ENCODE peak calls at places on chromosome 3, in nine cellular contexts. N is EL; M is posterior vena cava; T is anterior cingulate cortex; E is AG08396; S is keratinocyte; J is stimulated activated CD4-positive, alpha-beta T cell treated with anti-CD3 and anti-CD28 coated beads, Interleukin-4, amount 100 ng/mL, for 4 hours; W is SK-N-DZ; H is iPS-NIHi11. L is an unnamed sample.

GRCh38 chr3:13890377-13891016 is 10.6 kb upstream of the WNT7A start:
- DNase-seq in E (peak), W (no peak), M (no peak), H (no peak), N (no peak), J (no peak), S (peak), T (no peak), L (no peak)

GRCh38 chr3:134029256-134029733 is 430 bp downstream of the SLCO2A1 start:
- DNase-seq in M (peak), J (no peak), S (no peak), T (no peak), W (no peak), N (peak), E (no peak), H (peak), L (no peak)

GRCh38 chr3:194995922-194996321 is 275.0 kb downstream of the XXYLT1 start:
- DNase-seq in E (no peak), M (peak), W (no peak), S (no peak), J (no peak), T (no peak), N (no peak), H (no peak), L (no peak)

GRCh38 chr3:154142608-154143007 is 21.4 kb downstream of the ARHGEF26 start:
- DNase-seq in M (no peak), E (no peak), J (no peak), S (no peak), T (no peak), W (no peak), N (no peak), H (no peak), L (no peak)

GRCh38 chr3:23552506-23552905 is 253.2 kb upstream of the UBE2E1 start:
- DNase-seq in S (no peak), N (no peak), W (no peak), T (no peak), M (no peak), J (no peak), E (no peak), H (no peak), L (no peak)

GRCh38 chr3:52047295-52047960 is 8.9 kb downstream of the DUSP7 start:
- DNase-seq in E (no peak), H (no peak), T (peak), M (no peak), W (no peak), J (no peak), N (peak), S (peak), L (no peak)

GRCh38 chr3:69009559-69010410 is 3.7 kb downstream of the EOGT start:
- DNase-seq in E (peak), N (peak), T (no peak), S (no peak), H (peak), M (no peak), J (no peak), W (no peak), L (no peak)

GRCh38 chr3:98903099-98903498 is 1.6 kb upstream of the DCBLD2 start:
- DNase-seq in H (no peak), E (no peak), N (no peak), W (no peak), S (no peak), T (no peak), M (no peak), J (no peak), L (no peak)

GRCh38 chr3:150544726-150545125 is 1.6 kb downstream of the SERP1 start:
- DNase-seq in N (peak), W (no peak), S (no peak), E (no peak), J (no peak), M (no peak), T (no peak), H (no peak), L (no peak)

GRCh38 chr3:28788571-28788970 is 439.9 kb upstream of the AZI2 start:
- DNase-seq in H (no peak), E (no peak), J (no peak), M (no peak), T (no peak), N (no peak), S (no peak), W (no peak), L (no peak)

GRCh38 chr3:105387122-105387751 is 20.5 kb downstream of the ALCAM start:
- DNase-seq in E (no peak), J (no peak), S (no peak), T (no peak), H (no peak), M (no peak), N (peak), W (no peak), L (peak)

GRCh38 chr3:71421475-71421819 is 162.1 kb downstream of the FOXP1 start:
- DNase-seq in M (no peak), E (no peak), T (no peak), J (no peak), H (no peak), S (no peak), N (no peak), W (no peak), L (no peak)

GRCh38 chr3:32937331-32937730 is 14.1 kb upstream of the CCR4 start:
- DNase-seq in N (peak), E (no peak), S (no peak), W (peak), H (no peak), J (no peak), T (no peak), M (no peak), L (no peak)

GRCh38 chr3:40497288-40497687 is 8.6 kb upstream of the ZNF620 start:
- DNase-seq in E (no peak), H (no peak), N (no peak), S (no peak), M (no peak), W (no peak), T (no peak), J (no peak), L (no peak)

GRCh38 chr3:60291115-60291514 is 960.1 kb downstream of the FHIT start:
- DNase-seq in J (no peak), W (no peak), N (no peak), S (no peak), E (no peak), T (no peak), H (no peak), M (no peak), L (no peak)

GRCh38 chr3:32816439-32817194 is 1.2 kb upstream of the TRIM71 start:
- DNase-seq in H (peak), J (peak), W (peak), M (peak), N (peak), T (no peak), E (peak), S (no peak), L (no peak)

GRCh38 chr3:58190291-58190690 is 20.5 kb downstream of the DNASE1L3 start:
- DNase-seq in H (no peak), J (no peak), M (peak), E (no peak), S (no peak), W (no peak), N (no peak), T (no peak), L (no peak)

GRCh38 chr3:45952456-45952855 is 9.2 kb downstream of the CXCR6 start:
- DNase-seq in S (no peak), N (no peak), J (no peak), E (no peak), M (no peak), W (no peak), T (no peak), H (no peak), L (no peak)

GRCh38 chr3:52434491-52435115 is 10.3 kb downstream of the SEMA3G start:
- DNase-seq in J (no peak), T (no peak), W (no peak), H (no peak), S (no peak), E (no peak), M (peak), N (no peak), L (no peak)

GRCh38 chr3:111989061-111989678 is 9.6 kb upstream of the TAGLN3 start:
- DNase-seq in M (no peak), T (no peak), N (peak), S (no peak), H (peak), W (peak), E (peak), J (no peak), L (no peak)

GRCh38 chr3:15292765-15293522 is 39.4 kb downstream of the SH3BP5 start:
- DNase-seq in J (no peak), H (no peak), W (no peak), N (peak), T (no peak), M (peak), E (peak), S (no peak), L (no peak)

GRCh38 chr3:186360779-186361178 is 1.3 kb downstream of the DGKG start:
- DNase-seq in M (no peak), H (peak), N (no peak), T (peak), W (no peak), E (no peak), S (no peak), J (no peak), L (no peak)

GRCh38 chr3:161274691-161275298 is 53.7 kb downstream of the NMD3 start:
- DNase-seq in W (peak), J (peak), T (no peak), S (no peak), H (peak), E (peak), M (no peak), N (peak), L (no peak)

GRCh38 chr3:190375671-190376070 is 12.3 kb upstream of the CLDN16 start:
- DNase-seq in J (no peak), M (no peak), T (no peak), H (no peak), W (no peak), S (no peak), N (no peak), E (no peak), L (no peak)

GRCh38 chr3:192212979-192213378 is 514.4 kb downstream of the FGF12 start:
- DNase-seq in J (no peak), H (no peak), T (peak), M (no peak), S (no peak), W (no peak), E (no peak), N (no peak), L (no peak)

L was measured in epithelial cell of prostate.